ENCODE peak calls at places on chromosome 17, in four cellular contexts. J is mesendoderm, A is lower lobe of right lung, H is suprapubic skin. D is an unnamed sample.

GRCh38 chr17:17413215-17413792 is 63.5 kb upstream of the MED9 start:
- DNase-seq in J (no peak), H (no peak), A (no peak), D (no peak)

GRCh38 chr17:30251931-30252330 is 16.4 kb upstream of the SLC6A4 start:
- DNase-seq in A (no peak), H (no peak), J (no peak), D (no peak)

GRCh38 chr17:35460354-35460851 is 11.8 kb upstream of the SLFN13 start:
- DNase-seq in H (no peak), A (peak; percentile 87), J (peak; percentile 87), D (no peak)

GRCh38 chr17:58301504-58302150 is 20.9 kb upstream of the MPO start:
- DNase-seq in A (no peak), H (no peak), J (no peak), D (peak; percentile 41)

GRCh38 chr17:29617481-29618271 is 5.0 kb downstream of the CORO6 start:
- DNase-seq in J (peak; percentile 89), A (peak; percentile 92), H (no peak), D (no peak)

GRCh38 chr17:31564883-31565297 is 173.4 kb downstream of the RAB11FIP4 start:
- DNase-seq in A (no peak), H (no peak), J (peak; percentile 69), D (peak; percentile 38)

GRCh38 chr17:26818736-26819135 is 475.2 kb upstream of the WSB1 start:
- DNase-seq in H (no peak), A (no peak), J (peak; percentile 42), D (no peak)

GRCh38 chr17:67400193-67400592 is 23.1 kb downstream of the PITPNC1 start:
- DNase-seq in A (no peak), H (no peak), J (no peak), D (no peak)

GRCh38 chr17:41118721-41119120 is 548 bp upstream of the KRTAP4-11 start:
- DNase-seq in A (no peak), J (no peak), H (no peak), D (no peak)

GRCh38 chr17:42166196-42166763 is 11.5 kb upstream of the RAB5C start:
- DNase-seq in H (no peak), A (no peak), J (no peak), D (no peak)

GRCh38 chr17:42112552-42113176 is at the start of gene DHX58:
- DNase-seq in H (no peak), A (peak; percentile 80), J (no peak), D (peak; percentile 64)

GRCh38 chr17:77233635-77234334 is 93.0 kb downstream of the SEC14L1 start:
- DNase-seq in A (peak; percentile 44), H (no peak), J (peak; percentile 69), D (peak; percentile 52)

GRCh38 chr17:57939797-57940196 is 15.4 kb downstream of the CUEDC1 start:
- DNase-seq in A (peak; percentile 77), J (no peak), H (no peak), D (no peak)

GRCh38 chr17:10292057-10292931 is 80.5 kb downstream of the MYH13 start:
- DNase-seq in A (no peak), J (peak; percentile 56), H (no peak), D (no peak)

DNA sequence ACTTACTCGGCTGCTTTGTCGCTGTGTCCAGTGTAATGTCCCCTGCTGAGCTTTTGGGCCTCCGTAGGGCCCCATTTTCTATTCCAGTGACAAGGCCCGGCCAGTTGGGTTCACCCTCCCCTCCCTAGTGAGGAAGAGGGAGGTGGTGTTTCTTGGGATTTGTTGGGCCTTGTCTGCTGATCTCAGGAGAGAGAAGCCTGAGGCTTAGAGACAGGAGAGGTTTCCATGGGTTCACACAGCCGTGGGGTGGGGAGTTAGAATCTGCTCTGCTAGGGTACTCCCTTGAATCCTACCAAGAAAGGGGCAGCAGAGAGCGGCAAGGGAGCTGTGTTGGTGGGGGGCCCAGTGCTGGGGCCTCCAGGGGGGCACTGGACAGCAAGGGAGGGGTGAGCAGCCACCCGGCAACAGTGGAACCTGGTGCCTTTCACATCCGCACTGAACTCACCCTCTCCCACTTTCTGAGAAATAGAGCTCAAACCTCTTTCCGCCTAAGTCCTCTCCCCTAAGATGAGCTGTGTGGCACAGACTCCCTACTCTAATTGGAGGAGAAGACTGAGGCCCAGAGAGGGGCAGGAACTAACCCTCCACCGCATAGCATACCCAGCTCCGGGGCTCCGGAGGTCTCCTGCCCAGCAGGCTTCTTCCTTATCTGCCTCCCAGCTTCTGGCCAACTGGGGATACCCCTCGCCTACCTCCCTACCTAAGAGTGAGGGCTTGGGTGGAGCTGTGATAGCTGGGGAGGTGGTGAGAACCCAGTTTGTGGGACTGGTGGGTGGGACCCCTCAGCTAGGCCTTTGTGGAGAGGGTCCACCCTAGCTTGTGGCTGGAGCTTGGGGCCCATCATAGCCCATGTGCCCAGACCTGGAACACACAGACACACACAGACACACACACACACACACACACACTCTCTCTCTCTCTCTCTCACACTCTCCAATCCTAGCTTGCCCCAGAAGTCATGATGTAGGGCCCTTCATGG is 6.8 kb downstream of the TBKBP1 start:
- DNase-seq in J (no peak), H (peak; percentile 49), A (peak; percentile 32), D (no peak)
- H3K27ac ChIP-seq in J (no peak overlapping the region), H (no peak overlapping the region), A (peak overlapping the region; percentile 21), D (no peak overlapping the region)

GRCh38 chr17:61414936-61415251 is 15.3 kb downstream of the TBX2 start:
- DNase-seq in A (no peak), J (no peak), H (no peak), D (no peak)
- H3K4me1 ChIP-seq in A (peaks cover 32% of the 10 kb centered on the region), J (peaks cover 8% of the 10 kb centered on the region), H (peaks cover 43% of the 10 kb centered on the region), D (peaks cover 34% of the 10 kb centered on the region)

DNA sequence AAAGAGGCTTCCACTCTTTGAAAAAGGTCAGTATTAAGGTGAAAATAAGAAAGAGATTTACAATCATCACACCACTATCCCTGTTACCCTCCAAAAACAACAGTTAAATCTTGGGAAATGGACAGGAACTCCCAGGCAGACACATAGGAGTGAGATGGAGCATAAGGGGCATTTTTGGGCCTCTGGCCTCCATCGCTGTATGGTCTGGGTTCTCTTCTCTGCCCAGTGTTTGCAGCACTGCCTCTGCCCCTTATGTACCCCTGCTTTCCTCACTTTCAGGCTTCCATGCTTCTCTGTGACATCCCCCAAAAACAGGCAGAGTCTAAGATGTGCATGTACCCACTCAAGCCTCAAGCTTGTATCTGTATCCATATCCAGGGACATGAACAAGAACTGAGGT is 630 bp upstream of the HOXB2 start:
- DNase-seq in A (no peak), H (no peak), J (no peak), D (no peak)
- H3K4me3 ChIP-seq in A (no peak overlapping the region), H (peak overlapping the region; percentile 79), J (no peak overlapping the region), D (no peak overlapping the region)

GRCh38 chr17:45320931-45321461 is 4.2 kb upstream of the MAP3K14 start:
- DNase-seq in A (peak; percentile 17), J (peak; percentile 73), H (no peak), D (peak; percentile 96)

GRCh38 chr17:45318561-45319230 is 1.9 kb upstream of the MAP3K14 start:
- DNase-seq in A (no peak), J (no peak), H (no peak), D (no peak)

GRCh38 chr17:45320349-45320930 is 3.6 kb upstream of the MAP3K14 start:
- DNase-seq in J (no peak), H (no peak), A (peak; percentile 1), D (peak; percentile 77)

GRCh38 chr17:45317113-45317820 is 447 bp upstream of the MAP3K14 start:
- DNase-seq in H (peak; percentile 100), J (peak; percentile 100), A (peak; percentile 100), D (peak; percentile 100)

DNA sequence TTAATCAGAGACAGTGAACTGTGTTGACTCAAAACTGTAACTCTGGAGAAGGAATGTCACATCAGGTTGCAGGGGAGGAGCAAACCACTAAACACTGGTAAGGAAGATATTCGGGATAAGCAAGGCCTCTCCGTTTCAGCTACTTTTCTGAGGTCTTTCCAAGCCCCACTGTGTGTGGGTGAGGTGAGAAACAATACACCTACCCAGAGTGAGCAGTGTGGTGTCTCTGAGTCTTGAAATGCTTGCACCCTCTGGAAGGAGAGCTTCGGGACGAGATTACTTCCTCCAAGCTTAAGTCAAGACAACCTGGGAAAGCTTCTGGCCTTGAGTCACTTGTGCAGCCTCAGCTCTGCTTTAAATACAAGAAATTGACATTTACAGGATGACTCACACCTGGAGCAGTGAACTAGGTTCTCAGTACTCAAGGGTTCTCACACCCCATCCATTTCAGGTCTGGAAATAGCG is 2.5 kb upstream of the MAP3K14 start:
- DNase-seq in J (peak; percentile 41), A (peak; percentile 4), H (no peak), D (no peak)
- H3K27ac ChIP-seq in J (no peak overlapping the region), A (peak overlapping the region; percentile 24), H (peak overlapping the region; percentile 96), D (peak overlapping the region; percentile 86)

DNA sequence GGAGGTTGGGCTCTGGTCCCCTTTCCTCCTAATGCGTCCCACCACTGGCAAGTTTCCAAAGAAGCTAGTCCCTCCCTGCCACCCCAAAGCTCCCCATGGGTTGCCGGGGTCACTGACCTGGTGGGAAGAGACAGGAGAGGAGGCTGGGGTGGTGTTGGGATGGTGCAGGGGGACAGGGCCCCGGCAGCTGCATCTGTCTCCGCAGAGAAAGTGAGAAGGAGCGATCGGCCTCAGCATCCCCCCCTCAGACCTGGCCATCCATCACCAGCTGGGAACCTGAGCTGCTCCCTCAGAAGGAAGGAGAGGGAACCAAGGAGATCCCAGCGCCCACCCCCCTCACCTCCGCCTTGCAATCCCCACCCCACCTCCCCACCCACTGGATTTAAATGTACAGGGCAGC is 3.3 kb downstream of the ETV4 start:
- DNase-seq in H (no peak), A (no peak), J (no peak), D (no peak)
- H3K4me1 ChIP-seq in H (peaks cover 46% of the 10 kb centered on the region), A (peaks cover 19% of the 10 kb centered on the region), J (peaks cover 20% of the 10 kb centered on the region), D (peaks cover 44% of the 10 kb centered on the region)

DNA sequence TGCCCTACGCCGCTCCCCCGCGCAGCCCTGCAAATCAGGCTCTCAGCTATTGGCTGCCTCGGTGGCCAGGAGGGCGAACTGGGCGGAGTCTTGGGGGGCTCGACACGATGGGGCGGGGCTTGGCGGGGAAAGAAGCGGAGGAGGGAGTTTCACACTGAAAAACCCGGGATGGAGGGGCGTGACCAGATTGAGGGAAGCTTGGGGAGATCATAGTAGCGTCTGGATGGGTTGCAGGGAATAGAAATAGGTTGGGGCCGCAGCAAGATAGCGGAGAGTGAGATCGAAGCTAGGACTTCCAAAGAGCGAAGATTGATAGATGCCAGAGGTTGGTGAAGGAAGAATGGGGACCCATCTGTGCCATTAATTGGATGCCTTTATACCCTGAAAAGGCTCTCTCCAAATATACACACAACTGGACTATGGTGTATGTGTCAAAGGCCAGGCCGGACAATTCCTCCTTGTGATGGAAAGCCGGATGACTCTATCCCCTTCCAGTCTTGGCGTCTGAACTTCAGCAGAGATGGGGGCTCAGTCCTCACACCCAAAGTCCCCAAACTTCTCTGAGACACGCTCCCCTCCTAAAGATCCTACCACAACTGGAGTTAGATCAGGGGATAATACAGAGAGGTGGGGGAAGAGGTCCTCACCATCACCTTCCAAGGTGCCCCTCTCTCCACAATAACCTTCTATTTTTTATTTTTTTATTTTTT is 384 bp upstream of the STAC2 start:
- DNase-seq in A (no peak), J (peak; percentile 91), H (no peak), D (no peak)
- H3K4me3 ChIP-seq in A (peak overlapping the region; percentile 43), J (no peak overlapping the region), H (peak overlapping the region; percentile 53), D (peak overlapping the region; percentile 22)